ENCODE peak calls at places on chromosomes 3 and 15, in nine cellular contexts. One of them, this sample, is unnamed.
A peak's percentile ranks its signal among the peaks of the same experiment; 100 is the strongest.

GRCh38 chr15:76335851-76336253 is 721 bp upstream of the ISL2 start:
- DNase-seq in amniotic epithelial cell: no peak
- DNase-seq in NCI-H2171: no peak
- DNase-seq in kidney epithelial cell: no peak
- DNase-seq in iris pigment epithelial cell: no peak
- DNase-seq in cortex of kidney: no peak
- DNase-seq in AG10803: no peak
- DNase-seq in effector memory CD8-positive, alpha-beta T cell: no peak
- DNase-seq in frontal cortex: no peak
- DNase-seq in this sample: no peak

GRCh38 chr3:181756645-181757044 is 44.9 kb downstream of the SOX2 start:
- DNase-seq in cortex of kidney: no peak
- DNase-seq in iris pigment epithelial cell: no peak
- DNase-seq in effector memory CD8-positive, alpha-beta T cell: no peak
- DNase-seq in NCI-H2171: no peak
- DNase-seq in amniotic epithelial cell: no peak
- DNase-seq in kidney epithelial cell: no peak
- DNase-seq in frontal cortex: no peak
- DNase-seq in AG10803: no peak
- DNase-seq in this sample: no peak

GRCh38 chr3:153624310-153625030 is 462.4 kb downstream of the RAP2B start:
- DNase-seq in frontal cortex: no peak
- DNase-seq in iris pigment epithelial cell: no peak
- DNase-seq in NCI-H2171: no peak
- DNase-seq in kidney epithelial cell: no peak
- DNase-seq in amniotic epithelial cell: no peak
- DNase-seq in AG10803: no peak
- DNase-seq in effector memory CD8-positive, alpha-beta T cell: peak; percentile 2
- DNase-seq in cortex of kidney: no peak
- DNase-seq in this sample: no peak

GRCh38 chr3:169179193-169180122 is 484.1 kb downstream of the MECOM start:
- DNase-seq in iris pigment epithelial cell: no peak
- DNase-seq in cortex of kidney: no peak
- DNase-seq in NCI-H2171: no peak
- DNase-seq in kidney epithelial cell: no peak
- DNase-seq in AG10803: no peak
- DNase-seq in frontal cortex: no peak
- DNase-seq in effector memory CD8-positive, alpha-beta T cell: no peak
- DNase-seq in amniotic epithelial cell: no peak
- DNase-seq in this sample: no peak

GRCh38 chr15:40103124-40103858 is 5.4 kb downstream of the BMF start:
- DNase-seq in AG10803: peak; percentile 88
- DNase-seq in NCI-H2171: peak; percentile 86
- DNase-seq in kidney epithelial cell: no peak
- DNase-seq in effector memory CD8-positive, alpha-beta T cell: no peak
- DNase-seq in frontal cortex: peak; percentile 79
- DNase-seq in amniotic epithelial cell: peak; percentile 40
- DNase-seq in iris pigment epithelial cell: peak; percentile 80
- DNase-seq in cortex of kidney: no peak
- DNase-seq in this sample: peak; percentile 97

GRCh38 chr3:119245778-119246177 is 5.1 kb upstream of the B4GALT4 start:
- DNase-seq in amniotic epithelial cell: no peak
- DNase-seq in AG10803: no peak
- DNase-seq in kidney epithelial cell: no peak
- DNase-seq in effector memory CD8-positive, alpha-beta T cell: no peak
- DNase-seq in cortex of kidney: no peak
- DNase-seq in NCI-H2171: no peak
- DNase-seq in frontal cortex: no peak
- DNase-seq in iris pigment epithelial cell: no peak
- DNase-seq in this sample: no peak

GRCh38 chr3:48428863-48429415 is 947 bp downstream of the PLXNB1 start:
- DNase-seq in frontal cortex: no peak
- DNase-seq in iris pigment epithelial cell: peak; percentile 26
- DNase-seq in cortex of kidney: no peak
- DNase-seq in amniotic epithelial cell: no peak
- DNase-seq in NCI-H2171: peak; percentile 3
- DNase-seq in AG10803: no peak
- DNase-seq in effector memory CD8-positive, alpha-beta T cell: no peak
- DNase-seq in kidney epithelial cell: no peak
- DNase-seq in this sample: peak; percentile 36

GRCh38 chr3:12706504-12707253 is 42.8 kb upstream of the RAF1 start:
- DNase-seq in NCI-H2171: peak; percentile 13
- DNase-seq in amniotic epithelial cell: peak; percentile 78
- DNase-seq in frontal cortex: peak; percentile 39
- DNase-seq in effector memory CD8-positive, alpha-beta T cell: peak; percentile 50
- DNase-seq in AG10803: peak; percentile 67
- DNase-seq in kidney epithelial cell: no peak
- DNase-seq in iris pigment epithelial cell: peak; percentile 78
- DNase-seq in cortex of kidney: no peak
- DNase-seq in this sample: no peak

GRCh38 chr3:42802876-42803799 is 1.2 kb downstream of the HIGD1A start:
- DNase-seq in cortex of kidney: no peak
- DNase-seq in amniotic epithelial cell: peak; percentile 10
- DNase-seq in frontal cortex: no peak
- DNase-seq in effector memory CD8-positive, alpha-beta T cell: no peak
- DNase-seq in kidney epithelial cell: no peak
- DNase-seq in iris pigment epithelial cell: no peak
- DNase-seq in NCI-H2171: no peak
- DNase-seq in AG10803: no peak
- DNase-seq in this sample: no peak

GRCh38 chr3:138180375-138181029 is 5.8 kb upstream of the DBR1 start:
- DNase-seq in cortex of kidney: no peak
- DNase-seq in frontal cortex: no peak
- DNase-seq in effector memory CD8-positive, alpha-beta T cell: peak; percentile 15
- DNase-seq in AG10803: peak; percentile 26
- DNase-seq in kidney epithelial cell: no peak
- DNase-seq in iris pigment epithelial cell: peak; percentile 61
- DNase-seq in NCI-H2171: peak; percentile 8
- DNase-seq in amniotic epithelial cell: peak; percentile 56
- DNase-seq in this sample: no peak

GRCh38 chr3:83928391-83928790 is 1030.4 kb upstream of the CADM2 start:
- DNase-seq in frontal cortex: no peak
- DNase-seq in cortex of kidney: no peak
- DNase-seq in AG10803: no peak
- DNase-seq in iris pigment epithelial cell: peak; percentile 38
- DNase-seq in amniotic epithelial cell: no peak
- DNase-seq in effector memory CD8-positive, alpha-beta T cell: no peak
- DNase-seq in NCI-H2171: no peak
- DNase-seq in kidney epithelial cell: no peak
- DNase-seq in this sample: no peak

GRCh38 chr3:30401971-30402370 is 204.4 kb upstream of the TGFBR2 start:
- DNase-seq in effector memory CD8-positive, alpha-beta T cell: no peak
- DNase-seq in NCI-H2171: no peak
- DNase-seq in iris pigment epithelial cell: peak; percentile 56
- DNase-seq in kidney epithelial cell: peak; percentile 12
- DNase-seq in frontal cortex: no peak
- DNase-seq in amniotic epithelial cell: peak; percentile 16
- DNase-seq in cortex of kidney: no peak
- DNase-seq in AG10803: peak; percentile 45
- DNase-seq in this sample: no peak

GRCh38 chr3:69763976-69764851 is 24.9 kb downstream of the MITF start:
- DNase-seq in cortex of kidney: no peak
- DNase-seq in frontal cortex: no peak
- DNase-seq in amniotic epithelial cell: no peak
- DNase-seq in NCI-H2171: no peak
- DNase-seq in kidney epithelial cell: no peak
- DNase-seq in iris pigment epithelial cell: no peak
- DNase-seq in effector memory CD8-positive, alpha-beta T cell: no peak
- DNase-seq in AG10803: no peak
- DNase-seq in this sample: no peak

GRCh38 chr3:66747251-66747650 is 246.4 kb upstream of the LRIG1 start:
- DNase-seq in amniotic epithelial cell: no peak
- DNase-seq in iris pigment epithelial cell: no peak
- DNase-seq in AG10803: peak; percentile 71
- DNase-seq in effector memory CD8-positive, alpha-beta T cell: no peak
- DNase-seq in NCI-H2171: no peak
- DNase-seq in cortex of kidney: no peak
- DNase-seq in frontal cortex: no peak
- DNase-seq in kidney epithelial cell: no peak
- DNase-seq in this sample: no peak

This sample was measured in RWPE2.